ENCODE peak calls at places on chromosomes 6 and 20, in four cellular contexts. S, A, M and G are unnamed samples.
A peak's percentile ranks its signal among the peaks of the same experiment; 100 is the strongest.

GRCh38 chr6:39114395-39114706 is 635 bp downstream of the SAYSD1 start:
- DNase-seq in S (no peak), A (no peak), M (no peak), G (no peak)

GRCh38 chr20:1166963-1167720 is 17.6 kb downstream of the TMEM74B start:
- DNase-seq in S (no peak), A (no peak), M (no peak), G (no peak)

GRCh38 chr20:48295445-48295903 is 510.2 kb upstream of the SULF2 start:
- DNase-seq in S (peak; percentile 79), A (peak; percentile 17), M (no peak), G (no peak)

GRCh38 chr6:8006208-8006607 is 58.0 kb downstream of the BLOC1S5 start:
- DNase-seq in S (peak; percentile 27), A (no peak), M (no peak), G (no peak)

GRCh38 chr6:140061422-140062041 is 687.1 kb upstream of the CITED2 start:
- DNase-seq in S (no peak), A (no peak), M (no peak), G (no peak)

GRCh38 chr6:52984247-52984646 is 10.8 kb downstream of the GSTA4 start:
- DNase-seq in S (no peak), A (no peak), M (no peak), G (no peak)

GRCh38 chr6:70314240-70314639 is 11.4 kb upstream of the COL9A1 start:
- DNase-seq in S (no peak), A (peak; percentile 19), M (no peak), G (no peak)

GRCh38 chr6:105024803-105025202 is 67.9 kb downstream of the LIN28B start:
- DNase-seq in S (no peak), A (no peak), M (no peak), G (no peak)

GRCh38 chr6:81696505-81696904 is 56.0 kb downstream of the TENT5A start:
- DNase-seq in S (no peak), A (no peak), M (no peak), G (no peak)

GRCh38 chr6:134630468-134631180 is 312.7 kb upstream of the SGK1 start:
- DNase-seq in S (no peak), A (peak; percentile 21), M (no peak), G (no peak)

GRCh38 chr20:25117961-25118360 is 36.0 kb upstream of the VSX1 start:
- DNase-seq in S (no peak), A (no peak), M (no peak), G (no peak)

GRCh38 chr6:82205793-82206425 is 41.6 kb downstream of the IBTK start:
- DNase-seq in S (no peak), A (no peak), M (no peak), G (no peak)

DNA sequence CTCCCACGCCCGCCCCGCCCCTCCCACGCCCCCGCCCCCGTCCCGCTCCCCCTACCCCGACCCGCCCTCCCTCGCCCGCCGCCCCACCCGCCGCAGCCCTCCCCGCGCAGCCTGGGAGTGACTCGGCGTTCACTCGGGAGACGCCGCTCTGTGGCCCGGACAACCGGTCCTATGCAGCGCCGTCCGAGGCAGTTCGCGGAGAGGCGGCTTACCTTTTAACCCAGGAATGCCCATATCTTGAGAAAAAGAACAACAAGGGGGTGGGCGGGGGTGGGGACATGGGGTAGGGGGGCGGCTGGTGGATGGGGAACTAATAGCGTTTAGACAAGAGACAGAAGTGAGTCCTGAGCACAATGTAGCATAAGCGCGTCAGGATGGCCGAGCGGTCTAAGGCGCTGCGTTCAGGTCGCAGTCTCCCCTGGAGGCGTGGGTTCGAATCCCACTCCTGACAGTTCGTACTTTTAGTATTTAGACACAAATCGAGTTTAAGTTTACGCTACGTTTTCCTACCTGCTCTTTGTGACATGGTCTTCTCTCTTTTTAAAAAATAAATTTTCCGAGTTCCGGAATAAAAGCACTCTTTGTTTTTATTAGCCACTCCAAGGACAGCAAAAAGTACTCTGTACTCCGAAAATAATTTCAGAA is 17.2 kb upstream of the HMGN4 start:
- DNase-seq in S (peak; percentile 63), A (peak; percentile 95), M (peak; percentile 95), G (peak; percentile 31)
- TF ChIP-seq POLR2A in S (no peak), A (no peak), M (no peak), G (no peak)

GRCh38 chr20:23050847-23051627 is 1.6 kb upstream of the THBD start:
- DNase-seq in S (peak; percentile 42), A (peak; percentile 92), M (peak; percentile 75), G (peak; percentile 33)
- TF ChIP-seq CTCF in S (peak; percentile 73), A (peak; percentile 57), M (no peak), G (peak; percentile 94)

DNA sequence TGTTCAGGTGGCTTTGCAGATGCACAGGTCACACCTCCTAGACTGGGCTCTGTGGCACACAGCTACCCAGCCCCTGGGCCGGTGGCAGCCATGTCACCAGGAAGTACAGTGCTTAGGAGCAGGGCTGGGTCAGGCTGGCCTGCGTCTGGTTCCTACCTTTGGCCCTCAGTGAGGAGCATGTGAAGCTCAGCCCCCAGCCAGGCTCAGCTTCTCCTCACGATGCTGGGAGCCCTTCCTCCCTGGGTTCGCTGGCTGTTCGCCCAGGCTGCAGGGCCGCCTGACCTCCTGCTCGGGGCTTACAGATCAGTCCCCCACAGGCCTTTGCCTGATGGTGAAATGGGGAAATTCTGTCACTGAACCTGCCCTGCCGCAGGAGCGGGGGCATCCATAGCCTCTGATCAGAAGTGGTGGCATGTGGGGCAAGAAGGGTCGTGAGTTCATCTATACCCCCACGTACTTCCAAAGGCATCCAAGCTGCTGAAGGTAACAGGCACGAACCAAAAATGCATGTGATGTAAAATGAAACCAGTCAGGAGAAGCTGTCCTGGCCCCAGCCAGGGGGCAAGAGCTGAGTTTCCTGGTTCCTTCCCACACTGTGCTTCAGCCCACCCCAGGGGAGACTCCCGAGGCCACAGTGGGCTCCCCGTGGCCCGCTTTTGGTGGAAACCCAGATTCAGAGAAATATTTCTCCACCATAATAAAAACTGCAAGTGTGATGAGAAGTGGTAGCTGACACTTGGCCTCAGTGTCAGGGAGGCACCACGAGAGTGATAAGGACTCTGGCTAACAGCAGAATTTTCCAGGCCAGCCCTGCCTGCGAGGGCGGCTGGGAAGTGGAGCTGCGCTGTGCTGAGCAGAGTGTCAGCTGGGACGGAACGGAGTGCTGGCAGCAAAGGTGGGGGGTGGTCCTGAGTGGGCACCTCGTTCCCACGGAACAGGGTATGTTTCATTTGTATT is 22.8 kb downstream of the SPATA2 start:
- DNase-seq in S (no peak), A (no peak), M (peak; percentile 61), G (no peak)
- H3K27ac ChIP-seq in S (no peak overlapping the region), A (no peak overlapping the region), M (no peak overlapping the region), G (peak overlapping the region; percentile 63)

DNA sequence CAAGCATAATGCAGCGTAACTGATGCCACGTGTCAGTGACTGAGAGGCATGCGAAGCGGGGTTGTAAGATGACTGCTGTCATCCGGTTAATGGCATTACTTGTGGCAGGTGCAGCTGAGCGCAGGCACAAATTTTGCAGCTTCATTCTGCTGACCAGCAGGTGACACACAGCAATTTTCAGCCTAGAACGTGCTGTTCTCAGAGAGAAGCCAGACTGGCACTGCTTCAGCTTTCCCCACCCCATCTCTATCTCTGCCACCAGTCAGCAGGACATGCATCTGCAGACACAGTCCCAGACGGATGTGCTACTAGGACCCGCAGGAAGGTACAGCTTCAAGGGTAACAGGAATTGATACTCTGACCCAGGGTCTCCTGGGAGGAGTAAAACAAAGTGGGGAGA is 221.8 kb downstream of the KIF16B start:
- DNase-seq in S (no peak), A (no peak), M (no peak), G (no peak)
- TF ChIP-seq POLR2A in S (no peak), A (no peak), M (no peak), G (no peak)

DNA sequence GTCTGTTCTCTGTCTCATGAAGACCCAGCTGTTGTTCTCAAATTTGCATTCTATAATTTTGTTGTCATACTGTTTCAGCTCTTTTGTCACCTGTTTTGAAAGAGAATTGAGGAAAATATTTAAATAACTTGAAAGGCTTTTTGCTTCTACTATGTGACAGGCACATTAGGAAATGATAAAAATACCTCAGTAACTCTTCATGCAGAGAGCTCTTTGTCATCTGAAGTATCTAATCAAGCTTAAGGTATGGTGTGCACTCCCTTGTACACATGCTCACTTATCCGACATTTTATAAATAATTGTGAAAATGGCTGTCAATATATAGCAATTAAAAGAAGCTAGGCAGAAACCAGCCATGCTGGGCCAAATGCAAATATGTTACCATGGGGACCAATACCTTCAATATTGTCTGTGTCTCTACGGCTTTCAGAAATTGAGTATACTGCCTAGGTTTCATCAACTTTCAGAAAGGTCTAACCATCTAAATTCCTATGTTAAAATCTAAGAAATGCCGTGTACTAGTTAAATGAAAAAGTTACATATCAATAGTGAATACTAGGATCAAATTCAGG is 349.0 kb downstream of the RNGTT start:
- DNase-seq in S (no peak), A (no peak), M (no peak), G (no peak)
- TF ChIP-seq CTCF in S (no peak), A (no peak), M (no peak), G (no peak)

GRCh38 chr6:79614326-79615285 is 16.5 kb upstream of the SH3BGRL2 start:
- DNase-seq in S (no peak), A (no peak), M (no peak), G (no peak)
- H3K27ac ChIP-seq in S (no peak overlapping the region), A (no peak overlapping the region), M (no peak overlapping the region), G (no peak overlapping the region)

GRCh38 chr6:127342946-127343752 is at the start of gene ECHDC1:
- DNase-seq in S (peak; percentile 62), A (peak; percentile 42), M (peak; percentile 79), G (no peak)
- TF ChIP-seq POLR2A in S (peak; percentile 74), A (no peak), M (no peak), G (no peak)

DNA sequence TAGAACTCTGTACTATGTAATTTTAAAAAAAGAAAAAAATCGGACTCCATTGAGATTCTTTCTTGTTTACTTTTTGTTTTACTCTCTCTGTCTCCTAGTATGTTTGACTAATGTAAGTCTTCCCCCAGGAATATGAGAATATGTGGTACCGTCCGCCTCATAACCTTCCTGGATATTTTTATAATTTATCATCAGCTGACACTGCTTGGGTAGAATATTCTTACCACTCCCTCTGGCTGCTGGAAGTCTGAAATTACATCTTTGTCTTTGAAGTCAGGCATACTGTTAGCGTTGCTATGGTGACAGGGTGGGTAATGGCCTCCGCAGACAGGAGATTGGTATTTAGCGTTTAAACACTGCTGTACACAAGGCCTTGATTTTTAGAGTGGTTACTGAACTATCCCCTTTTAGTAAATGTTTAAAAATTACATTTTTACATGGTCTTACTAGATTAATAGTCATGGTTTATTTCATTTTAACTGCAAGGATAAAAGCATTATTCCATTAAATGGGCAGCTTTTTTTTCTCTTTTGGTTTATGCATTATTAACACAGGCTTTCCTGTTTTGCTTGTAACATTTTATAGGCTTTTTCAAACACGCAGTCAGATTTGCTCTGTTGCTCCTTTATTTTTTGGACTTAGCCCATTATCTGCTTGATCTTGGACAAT is 176.4 kb downstream of the ARID1B start:
- DNase-seq in S (peak; percentile 42), A (no peak), M (no peak), G (no peak)
- TF ChIP-seq CTCF in S (no peak), A (peak; percentile 30), M (no peak), G (peak; percentile 23)

GRCh38 chr6:129489215-129489765 is 220.7 kb downstream of the ARHGAP18 start:
- DNase-seq in S (no peak), A (no peak), M (no peak), G (no peak)
- H3K27ac ChIP-seq in S (peak overlapping the region; percentile 100), A (peak overlapping the region; percentile 90), M (no peak overlapping the region), G (no peak overlapping the region)

GRCh38 chr20:19660808-19661378 is 97.2 kb upstream of the RIN2 start:
- DNase-seq in S (no peak), A (no peak), M (no peak), G (no peak)

GRCh38 chr20:19658137-19658536 is 99.9 kb upstream of the RIN2 start:
- DNase-seq in S (no peak), A (no peak), M (no peak), G (no peak)

GRCh38 chr20:19659468-19659867 is 98.6 kb upstream of the RIN2 start:
- DNase-seq in S (no peak), A (no peak), M (no peak), G (no peak)

GRCh38 chr20:19662638-19662995 is 95.4 kb upstream of the RIN2 start:
- DNase-seq in S (no peak), A (no peak), M (no peak), G (no peak)

GRCh38 chr20:19661717-19662637 is 96.1 kb upstream of the RIN2 start:
- DNase-seq in S (peak; percentile 56), A (peak; percentile 80), M (peak; percentile 80), G (no peak)
- TF ChIP-seq POLR2A in S (no peak), A (no peak), M (no peak), G (no peak)